ENCODE peak calls at places on chromosomes 13 and 19, in five cellular contexts. V is tibial nerve, G is psoas muscle, O is PC-9, M is keratinocyte. T is an unnamed sample. For H3K4me1 and H3K36me3, the result is how much of the 10 kb centered on the place peaks cover.

GRCh38 chr19:13847033-13847899 is 29.7 kb upstream of the NANOS3 start:
- DNase-seq in V (peak), G (peak), O (peak), M (no peak), T (peak)

GRCh38 chr13:99380921-99381645 is 73.9 kb upstream of the GPR183 start:
- DNase-seq in V (no peak), G (no peak), O (no peak), M (no peak), T (peak)

GRCh38 chr19:47711652-47712239 is 1.5 kb upstream of the EHD2 start:
- DNase-seq in V (no peak), G (no peak), O (no peak), M (no peak), T (no peak)

GRCh38 chr19:10384580-10384979 is 4.2 kb upstream of the TYK2 start:
- DNase-seq in V (no peak), G (no peak), O (no peak), M (no peak), T (no peak)

GRCh38 chr19:48480476-48481190 is 11.5 kb downstream of the CYTH2 start:
- DNase-seq in V (no peak), G (peak), O (no peak), M (no peak), T (no peak)

GRCh38 chr13:58994778-58995177 is 1169.0 kb downstream of the DIAPH3 start:
- DNase-seq in V (no peak), G (no peak), O (no peak), M (no peak), T (no peak)

GRCh38 chr13:36192166-36192565 is 22.2 kb downstream of the SOHLH2 start:
- DNase-seq in V (no peak), G (no peak), O (no peak), M (no peak), T (no peak)

GRCh38 chr19:29810504-29810871 is 1.3 kb upstream of the CCNE1 start:
- DNase-seq in V (no peak), G (no peak), O (no peak), M (peak), T (no peak)

GRCh38 chr19:33763661-33764343 is 32.9 kb upstream of the KCTD15 start:
- DNase-seq in V (no peak), G (no peak), O (no peak), M (no peak), T (no peak)

GRCh38 chr19:17605761-17606745 is 50.6 kb downstream of the COLGALT1 start:
- DNase-seq in V (peak), G (peak), O (peak), M (peak), T (peak)
- H3K4me3 ChIP-seq in V (peak), G (peak), O (peak), M (peak), T (peak)

DNA sequence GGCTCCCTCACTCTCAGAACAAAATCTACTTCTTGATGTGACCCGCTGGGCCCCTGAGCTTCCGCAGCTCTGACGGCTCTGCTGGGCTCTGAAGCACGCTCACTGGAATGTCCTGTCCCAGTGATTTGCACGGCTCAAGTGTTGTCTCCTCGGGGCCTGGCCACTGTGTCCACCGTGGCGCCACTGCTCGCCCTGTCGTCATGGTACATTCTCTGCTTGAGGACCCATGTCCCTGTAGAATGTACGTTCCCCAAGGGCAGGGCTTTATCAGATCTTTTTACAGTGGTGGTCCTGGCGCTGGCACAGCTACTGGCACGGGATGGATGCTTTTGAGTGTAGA is 12.1 kb downstream of the KLHL26 start:
- DNase-seq in V (no peak), G (peak), O (no peak), M (no peak), T (no peak)
- H3K4me1 ChIP-seq in V (half or more), G (under half), O (under half), M (under half), T (under half)

DNA sequence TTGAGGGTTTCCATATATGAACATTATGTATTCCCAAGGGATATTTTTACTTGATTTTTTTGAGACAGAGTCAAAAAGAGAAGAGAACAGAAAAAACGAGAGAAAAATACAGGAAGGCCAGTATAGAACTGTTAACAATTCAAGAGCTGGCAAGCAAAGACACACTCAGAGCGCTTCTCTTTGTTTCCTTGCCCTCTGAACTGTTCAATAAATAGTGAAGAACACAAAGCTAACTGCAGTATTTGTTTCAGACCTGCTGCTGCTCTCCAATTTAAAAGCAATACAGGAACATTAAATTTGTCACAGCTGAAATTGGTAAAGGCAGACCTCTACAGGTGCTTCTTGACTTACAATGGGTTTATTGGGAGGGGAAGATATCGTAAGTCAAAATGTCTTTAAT is 14.0 kb upstream of the NEK3 start:
- DNase-seq in V (no peak), G (no peak), O (no peak), M (no peak), T (no peak)
- H3K36me3 ChIP-seq in V (half or more), G (half or more), O (under half), M (under half), T (under half)

DNA sequence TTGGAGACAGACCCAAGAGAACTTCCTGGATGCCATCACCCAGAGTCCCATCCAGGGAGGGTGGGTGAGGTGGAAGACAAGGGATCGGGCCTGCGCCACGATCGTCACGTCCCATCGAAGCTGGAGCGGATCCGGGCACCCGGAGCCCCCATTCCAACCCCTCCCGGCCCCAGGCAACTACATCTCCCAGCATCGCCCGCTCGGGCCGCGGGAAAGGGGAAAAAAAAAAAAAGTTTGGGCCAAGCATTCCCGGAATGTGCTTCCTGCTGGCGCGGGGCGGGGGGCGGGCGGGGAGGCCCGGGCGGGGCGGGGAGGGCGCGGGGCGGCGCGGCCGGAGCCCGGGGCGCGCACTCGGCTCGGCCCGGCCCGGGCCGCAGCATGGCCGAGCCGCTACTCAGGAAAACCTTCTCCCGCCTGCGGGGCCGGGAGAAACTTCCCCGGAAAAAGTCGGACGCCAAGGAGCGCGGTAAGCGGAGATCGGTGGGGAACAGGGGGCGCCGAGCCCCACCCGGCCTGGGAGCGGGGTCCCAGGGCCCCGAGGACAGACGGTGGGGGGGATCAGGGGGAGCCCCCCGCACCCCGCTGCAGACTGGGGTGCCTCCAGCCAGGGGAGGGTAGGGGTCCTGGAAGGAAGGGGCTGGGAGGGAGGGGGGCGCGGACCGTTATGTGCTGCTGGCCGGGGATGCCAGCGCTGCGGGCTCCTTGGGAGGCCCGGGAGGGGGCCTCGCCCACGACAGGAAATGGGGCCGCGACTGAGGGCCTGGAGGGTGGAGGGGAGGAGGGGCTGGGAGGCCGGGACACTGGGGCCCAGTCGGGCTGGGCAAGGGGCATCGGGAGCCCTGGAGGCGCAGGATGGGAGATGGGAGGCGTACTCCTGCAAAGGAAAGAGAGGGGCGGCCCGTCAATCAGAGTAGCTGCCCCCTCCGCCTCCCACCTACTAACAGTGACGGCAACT is at the start of gene SYDE1:
- DNase-seq in V (no peak), G (peak), O (peak), M (no peak), T (peak)
- H3K4me3 ChIP-seq in V (peak), G (peak), O (peak), M (peak), T (peak)

GRCh38 chr13:95356916-95357315 is 55.7 kb upstream of the ABCC4 start:
- DNase-seq in V (no peak), G (no peak), O (no peak), M (no peak), T (no peak)

GRCh38 chr13:95354680-95355487 is 53.6 kb upstream of the ABCC4 start:
- DNase-seq in V (no peak), G (no peak), O (no peak), M (no peak), T (no peak)

GRCh38 chr13:95354156-95354555 is 52.9 kb upstream of the ABCC4 start:
- DNase-seq in V (no peak), G (no peak), O (no peak), M (no peak), T (no peak)

GRCh38 chr13:95357875-95358274 is 56.6 kb upstream of the ABCC4 start:
- DNase-seq in V (no peak), G (no peak), O (no peak), M (no peak), T (no peak)

GRCh38 chr13:95355491-95355890 is 54.2 kb upstream of the ABCC4 start:
- DNase-seq in V (no peak), G (no peak), O (no peak), M (no peak), T (no peak)
- H3K4me1 ChIP-seq in V (under half), G (under half), O (under half), M (under half), T (under half)